ENCODE peak calls at places on chromosomes 1 and 21, in five cellular contexts. One of them, this sample, is unnamed.
A peak's percentile ranks its signal among the peaks of the same experiment; 100 is the strongest.

GRCh38 chr1:203200059-203200553 is 13.6 kb upstream of the CHI3L1 start:
- DNase-seq in fibroblast of villous mesenchyme: peak; percentile 92
- DNase-seq in GM03348: peak; percentile 78
- DNase-seq in epithelial cell of prostate: peak; percentile 37
- DNase-seq in stimulated activated CD4-positive, alpha-beta T cell treated with anti-CD3 and anti-CD28 coated beads, TNF-alpha, amount 100 ng/mL, for 1 hour: no peak
- DNase-seq in this sample: no peak

GRCh38 chr1:29325675-29326074 is 89.4 kb downstream of the PTPRU start:
- DNase-seq in GM03348: no peak
- DNase-seq in stimulated activated CD4-positive, alpha-beta T cell treated with anti-CD3 and anti-CD28 coated beads, TNF-alpha, amount 100 ng/mL, for 1 hour: no peak
- DNase-seq in fibroblast of villous mesenchyme: no peak
- DNase-seq in epithelial cell of prostate: no peak
- DNase-seq in this sample: no peak

GRCh38 chr1:44010935-44011610 is 19.7 kb downstream of the CCDC24 start:
- DNase-seq in fibroblast of villous mesenchyme: no peak
- DNase-seq in epithelial cell of prostate: no peak
- DNase-seq in stimulated activated CD4-positive, alpha-beta T cell treated with anti-CD3 and anti-CD28 coated beads, TNF-alpha, amount 100 ng/mL, for 1 hour: no peak
- DNase-seq in GM03348: no peak
- DNase-seq in this sample: no peak

GRCh38 chr1:35031103-35031452 is 667 bp downstream of the ZMYM6 start:
- DNase-seq in GM03348: peak; percentile 50
- DNase-seq in fibroblast of villous mesenchyme: peak; percentile 44
- DNase-seq in epithelial cell of prostate: no peak
- DNase-seq in stimulated activated CD4-positive, alpha-beta T cell treated with anti-CD3 and anti-CD28 coated beads, TNF-alpha, amount 100 ng/mL, for 1 hour: peak; percentile 3
- DNase-seq in this sample: peak; percentile 42

GRCh38 chr21:33828083-33828482 is 87.5 kb downstream of the ATP5PO start:
- DNase-seq in fibroblast of villous mesenchyme: no peak
- DNase-seq in epithelial cell of prostate: no peak
- DNase-seq in GM03348: peak; percentile 25
- DNase-seq in stimulated activated CD4-positive, alpha-beta T cell treated with anti-CD3 and anti-CD28 coated beads, TNF-alpha, amount 100 ng/mL, for 1 hour: no peak
- DNase-seq in this sample: no peak

GRCh38 chr1:23692308-23692871 is 784 bp downstream of the RPL11 start:
- DNase-seq in GM03348: no peak
- DNase-seq in epithelial cell of prostate: no peak
- DNase-seq in fibroblast of villous mesenchyme: no peak
- DNase-seq in stimulated activated CD4-positive, alpha-beta T cell treated with anti-CD3 and anti-CD28 coated beads, TNF-alpha, amount 100 ng/mL, for 1 hour: no peak
- DNase-seq in this sample: no peak

GRCh38 chr1:8410791-8411190 is 92.9 kb downstream of the SLC45A1 start:
- DNase-seq in GM03348: no peak
- DNase-seq in epithelial cell of prostate: no peak
- DNase-seq in stimulated activated CD4-positive, alpha-beta T cell treated with anti-CD3 and anti-CD28 coated beads, TNF-alpha, amount 100 ng/mL, for 1 hour: no peak
- DNase-seq in fibroblast of villous mesenchyme: peak; percentile 37
- DNase-seq in this sample: no peak

GRCh38 chr1:202367200-202367742 is 18.8 kb downstream of the PPP1R12B start:
- DNase-seq in stimulated activated CD4-positive, alpha-beta T cell treated with anti-CD3 and anti-CD28 coated beads, TNF-alpha, amount 100 ng/mL, for 1 hour: no peak
- DNase-seq in fibroblast of villous mesenchyme: peak; percentile 39
- DNase-seq in GM03348: peak; percentile 72
- DNase-seq in epithelial cell of prostate: no peak
- DNase-seq in this sample: no peak

GRCh38 chr1:226411619-226412018 is 3.7 kb upstream of the PARP1 start:
- DNase-seq in GM03348: no peak
- DNase-seq in epithelial cell of prostate: no peak
- DNase-seq in fibroblast of villous mesenchyme: no peak
- DNase-seq in stimulated activated CD4-positive, alpha-beta T cell treated with anti-CD3 and anti-CD28 coated beads, TNF-alpha, amount 100 ng/mL, for 1 hour: no peak
- DNase-seq in this sample: no peak

GRCh38 chr1:87763498-87763897 is 434.8 kb downstream of the LMO4 start:
- DNase-seq in epithelial cell of prostate: no peak
- DNase-seq in fibroblast of villous mesenchyme: no peak
- DNase-seq in GM03348: peak; percentile 16
- DNase-seq in stimulated activated CD4-positive, alpha-beta T cell treated with anti-CD3 and anti-CD28 coated beads, TNF-alpha, amount 100 ng/mL, for 1 hour: no peak
- DNase-seq in this sample: no peak

GRCh38 chr1:245856944-245857531 is 650.0 kb downstream of the SMYD3 start:
- DNase-seq in fibroblast of villous mesenchyme: peak; percentile 77
- DNase-seq in GM03348: peak; percentile 69
- DNase-seq in stimulated activated CD4-positive, alpha-beta T cell treated with anti-CD3 and anti-CD28 coated beads, TNF-alpha, amount 100 ng/mL, for 1 hour: no peak
- DNase-seq in epithelial cell of prostate: peak; percentile 51
- DNase-seq in this sample: no peak

GRCh38 chr21:45029298-45029967 is 44.9 kb upstream of the ADARB1 start:
- DNase-seq in stimulated activated CD4-positive, alpha-beta T cell treated with anti-CD3 and anti-CD28 coated beads, TNF-alpha, amount 100 ng/mL, for 1 hour: no peak
- DNase-seq in epithelial cell of prostate: no peak
- DNase-seq in fibroblast of villous mesenchyme: peak; percentile 30
- DNase-seq in GM03348: peak; percentile 62
- DNase-seq in this sample: no peak

GRCh38 chr1:150971583-150972416 is 2.8 kb downstream of the CERS2 start:
- DNase-seq in fibroblast of villous mesenchyme: peak; percentile 26
- DNase-seq in stimulated activated CD4-positive, alpha-beta T cell treated with anti-CD3 and anti-CD28 coated beads, TNF-alpha, amount 100 ng/mL, for 1 hour: no peak
- DNase-seq in epithelial cell of prostate: no peak
- DNase-seq in GM03348: peak; percentile 41
- DNase-seq in this sample: no peak

GRCh38 chr1:42931911-42932422 is 26.7 kb downstream of the SLC2A1 start:
- DNase-seq in fibroblast of villous mesenchyme: no peak
- DNase-seq in stimulated activated CD4-positive, alpha-beta T cell treated with anti-CD3 and anti-CD28 coated beads, TNF-alpha, amount 100 ng/mL, for 1 hour: peak; percentile 43
- DNase-seq in GM03348: no peak
- DNase-seq in epithelial cell of prostate: no peak
- DNase-seq in this sample: peak; percentile 77

GRCh38 chr1:180527270-180527669 is 24.9 kb upstream of the ACBD6 start:
- DNase-seq in GM03348: peak; percentile 42
- DNase-seq in stimulated activated CD4-positive, alpha-beta T cell treated with anti-CD3 and anti-CD28 coated beads, TNF-alpha, amount 100 ng/mL, for 1 hour: no peak
- DNase-seq in fibroblast of villous mesenchyme: no peak
- DNase-seq in epithelial cell of prostate: no peak
- DNase-seq in this sample: no peak

GRCh38 chr1:57711326-57711725 is 287.5 kb upstream of the DAB1 start:
- DNase-seq in epithelial cell of prostate: peak; percentile 16
- DNase-seq in fibroblast of villous mesenchyme: no peak
- DNase-seq in GM03348: no peak
- DNase-seq in stimulated activated CD4-positive, alpha-beta T cell treated with anti-CD3 and anti-CD28 coated beads, TNF-alpha, amount 100 ng/mL, for 1 hour: no peak
- DNase-seq in this sample: no peak

GRCh38 chr1:29683472-29683871 is 447.1 kb downstream of the PTPRU start:
- DNase-seq in fibroblast of villous mesenchyme: no peak
- DNase-seq in GM03348: no peak
- DNase-seq in stimulated activated CD4-positive, alpha-beta T cell treated with anti-CD3 and anti-CD28 coated beads, TNF-alpha, amount 100 ng/mL, for 1 hour: no peak
- DNase-seq in epithelial cell of prostate: no peak
- DNase-seq in this sample: no peak

GRCh38 chr21:34883501-34884271 is 165.4 kb downstream of the RUNX1 start:
- DNase-seq in fibroblast of villous mesenchyme: no peak
- DNase-seq in stimulated activated CD4-positive, alpha-beta T cell treated with anti-CD3 and anti-CD28 coated beads, TNF-alpha, amount 100 ng/mL, for 1 hour: no peak
- DNase-seq in epithelial cell of prostate: no peak
- DNase-seq in GM03348: no peak
- DNase-seq in this sample: no peak

GRCh38 chr1:94658221-94658620 is 116.7 kb upstream of the F3 start:
- DNase-seq in stimulated activated CD4-positive, alpha-beta T cell treated with anti-CD3 and anti-CD28 coated beads, TNF-alpha, amount 100 ng/mL, for 1 hour: no peak
- DNase-seq in GM03348: peak; percentile 56
- DNase-seq in fibroblast of villous mesenchyme: no peak
- DNase-seq in epithelial cell of prostate: no peak
- DNase-seq in this sample: no peak

GRCh38 chr1:179831852-179832699 is 45.5 kb downstream of the TOR1AIP2 start:
- DNase-seq in epithelial cell of prostate: no peak
- DNase-seq in GM03348: no peak
- DNase-seq in stimulated activated CD4-positive, alpha-beta T cell treated with anti-CD3 and anti-CD28 coated beads, TNF-alpha, amount 100 ng/mL, for 1 hour: no peak
- DNase-seq in fibroblast of villous mesenchyme: peak; percentile 34
- DNase-seq in this sample: no peak

GRCh38 chr1:211386931-211387330 is 60.3 kb downstream of the TRAF5 start:
- DNase-seq in fibroblast of villous mesenchyme: peak; percentile 36
- DNase-seq in stimulated activated CD4-positive, alpha-beta T cell treated with anti-CD3 and anti-CD28 coated beads, TNF-alpha, amount 100 ng/mL, for 1 hour: no peak
- DNase-seq in epithelial cell of prostate: no peak
- DNase-seq in GM03348: peak; percentile 50
- DNase-seq in this sample: no peak

GRCh38 chr1:57117753-57118152 is 151.9 kb upstream of the C8B start:
- DNase-seq in fibroblast of villous mesenchyme: no peak
- DNase-seq in GM03348: no peak
- DNase-seq in stimulated activated CD4-positive, alpha-beta T cell treated with anti-CD3 and anti-CD28 coated beads, TNF-alpha, amount 100 ng/mL, for 1 hour: no peak
- DNase-seq in epithelial cell of prostate: no peak
- DNase-seq in this sample: no peak

GRCh38 chr1:104466068-104466467 is 716.4 kb downstream of the AMY1C start:
- DNase-seq in epithelial cell of prostate: no peak
- DNase-seq in GM03348: no peak
- DNase-seq in fibroblast of villous mesenchyme: no peak
- DNase-seq in stimulated activated CD4-positive, alpha-beta T cell treated with anti-CD3 and anti-CD28 coated beads, TNF-alpha, amount 100 ng/mL, for 1 hour: no peak
- DNase-seq in this sample: no peak

GRCh38 chr1:157916895-157917294 is 75.3 kb upstream of the CD5L start:
- DNase-seq in epithelial cell of prostate: no peak
- DNase-seq in stimulated activated CD4-positive, alpha-beta T cell treated with anti-CD3 and anti-CD28 coated beads, TNF-alpha, amount 100 ng/mL, for 1 hour: no peak
- DNase-seq in GM03348: no peak
- DNase-seq in fibroblast of villous mesenchyme: no peak
- DNase-seq in this sample: no peak

GRCh38 chr1:966135-966602 is at the start of gene PLEKHN1:
- DNase-seq in GM03348: peak; percentile 77
- DNase-seq in epithelial cell of prostate: no peak
- DNase-seq in stimulated activated CD4-positive, alpha-beta T cell treated with anti-CD3 and anti-CD28 coated beads, TNF-alpha, amount 100 ng/mL, for 1 hour: no peak
- DNase-seq in fibroblast of villous mesenchyme: peak; percentile 31
- DNase-seq in this sample: peak; percentile 63

GRCh38 chr21:42518216-42518615 is 4.6 kb downstream of the SLC37A1 start:
- DNase-seq in fibroblast of villous mesenchyme: peak; percentile 40
- DNase-seq in epithelial cell of prostate: no peak
- DNase-seq in stimulated activated CD4-positive, alpha-beta T cell treated with anti-CD3 and anti-CD28 coated beads, TNF-alpha, amount 100 ng/mL, for 1 hour: no peak
- DNase-seq in GM03348: no peak
- DNase-seq in this sample: no peak

GRCh38 chr1:27348861-27349783 is 7.3 kb downstream of the SYTL1 start:
- DNase-seq in GM03348: peak; percentile 47
- DNase-seq in fibroblast of villous mesenchyme: peak; percentile 17
- DNase-seq in stimulated activated CD4-positive, alpha-beta T cell treated with anti-CD3 and anti-CD28 coated beads, TNF-alpha, amount 100 ng/mL, for 1 hour: no peak
- DNase-seq in epithelial cell of prostate: no peak
- DNase-seq in this sample: no peak